ENCODE peak calls at places on chromosomes 12 and 14, in seven cellular contexts. One of them, this sample, is unnamed.

GRCh38 chr12:53791735-53792326 is 40.1 kb upstream of the CISTR start:
- DNase-seq in GM23248: peak; percentile 28
- DNase-seq in PC-3: peak; percentile 37
- DNase-seq in fibroblast of lung: no peak
- DNase-seq in HCT116: peak; percentile 38
- DNase-seq in astrocyte: no peak
- DNase-seq in GM23338: peak; percentile 80
- DNase-seq in this sample: peak; percentile 26

GRCh38 chr14:26319139-26319864 is 278.5 kb downstream of the NOVA1 start:
- DNase-seq in GM23248: no peak
- DNase-seq in PC-3: peak; percentile 64
- DNase-seq in fibroblast of lung: no peak
- DNase-seq in HCT116: no peak
- DNase-seq in astrocyte: no peak
- DNase-seq in GM23338: no peak
- DNase-seq in this sample: no peak

GRCh38 chr12:20885552-20885951 is 75.0 kb downstream of the SLCO1B3 start:
- DNase-seq in GM23248: no peak
- DNase-seq in PC-3: no peak
- DNase-seq in fibroblast of lung: no peak
- DNase-seq in HCT116: no peak
- DNase-seq in astrocyte: no peak
- DNase-seq in GM23338: no peak
- DNase-seq in this sample: no peak

GRCh38 chr12:95385246-95385645 is 88.7 kb upstream of the METAP2 start:
- DNase-seq in GM23248: peak; percentile 57
- DNase-seq in PC-3: no peak
- DNase-seq in fibroblast of lung: peak; percentile 67
- DNase-seq in HCT116: no peak
- DNase-seq in astrocyte: peak; percentile 30
- DNase-seq in GM23338: peak; percentile 12
- DNase-seq in this sample: peak; percentile 14

GRCh38 chr14:90508073-90508472 is 111.2 kb downstream of the CALM1 start:
- DNase-seq in GM23248: no peak
- DNase-seq in PC-3: no peak
- DNase-seq in fibroblast of lung: no peak
- DNase-seq in HCT116: no peak
- DNase-seq in astrocyte: no peak
- DNase-seq in GM23338: no peak
- DNase-seq in this sample: no peak

GRCh38 chr12:121417847-121418246 is 17.9 kb downstream of the RNF34 start:
- DNase-seq in GM23248: no peak
- DNase-seq in PC-3: no peak
- DNase-seq in fibroblast of lung: no peak
- DNase-seq in HCT116: no peak
- DNase-seq in astrocyte: no peak
- DNase-seq in GM23338: no peak
- DNase-seq in this sample: no peak

GRCh38 chr14:49621114-49621881 is 699 bp downstream of the MGAT2 start:
- DNase-seq in GM23248: peak; percentile 76
- DNase-seq in PC-3: peak; percentile 43
- DNase-seq in fibroblast of lung: peak; percentile 59
- DNase-seq in HCT116: no peak
- DNase-seq in astrocyte: peak; percentile 35
- DNase-seq in GM23338: peak; percentile 76
- DNase-seq in this sample: no peak

GRCh38 chr14:54498095-54498531 is 9.3 kb upstream of the GMFB start:
- DNase-seq in GM23248: no peak
- DNase-seq in PC-3: no peak
- DNase-seq in fibroblast of lung: no peak
- DNase-seq in HCT116: no peak
- DNase-seq in astrocyte: no peak
- DNase-seq in GM23338: no peak
- DNase-seq in this sample: no peak

GRCh38 chr12:123293178-123293760 is 21.6 kb upstream of the CDK2AP1 start:
- DNase-seq in GM23248: no peak
- DNase-seq in PC-3: no peak
- DNase-seq in fibroblast of lung: no peak
- DNase-seq in HCT116: no peak
- DNase-seq in astrocyte: no peak
- DNase-seq in GM23338: no peak
- DNase-seq in this sample: no peak

GRCh38 chr12:2997989-2998670 is 38.9 kb downstream of the TEAD4 start:
- DNase-seq in GM23248: peak; percentile 55
- DNase-seq in PC-3: no peak
- DNase-seq in fibroblast of lung: no peak
- DNase-seq in HCT116: no peak
- DNase-seq in astrocyte: peak; percentile 12
- DNase-seq in GM23338: peak; percentile 17
- DNase-seq in this sample: no peak

GRCh38 chr12:31339831-31340622 is 14.1 kb upstream of the SINHCAF start:
- DNase-seq in GM23248: no peak
- DNase-seq in PC-3: peak; percentile 56
- DNase-seq in fibroblast of lung: no peak
- DNase-seq in HCT116: no peak
- DNase-seq in astrocyte: no peak
- DNase-seq in GM23338: peak; percentile 87
- DNase-seq in this sample: no peak

GRCh38 chr14:21026251-21026987 is 1.6 kb upstream of the NDRG2 start:
- DNase-seq in GM23248: no peak
- DNase-seq in PC-3: no peak
- DNase-seq in fibroblast of lung: no peak
- DNase-seq in HCT116: no peak
- DNase-seq in astrocyte: no peak
- DNase-seq in GM23338: peak; percentile 42
- DNase-seq in this sample: no peak

GRCh38 chr12:89319606-89320005 is 32.7 kb downstream of the DUSP6 start:
- DNase-seq in GM23248: no peak
- DNase-seq in PC-3: no peak
- DNase-seq in fibroblast of lung: no peak
- DNase-seq in HCT116: no peak
- DNase-seq in astrocyte: no peak
- DNase-seq in GM23338: no peak
- DNase-seq in this sample: no peak

GRCh38 chr14:75518625-75519024 is 3.6 kb upstream of the BATF start:
- DNase-seq in GM23248: peak; percentile 20
- DNase-seq in PC-3: peak; percentile 41
- DNase-seq in fibroblast of lung: peak; percentile 27
- DNase-seq in HCT116: peak; percentile 12
- DNase-seq in astrocyte: no peak
- DNase-seq in GM23338: peak; percentile 91
- DNase-seq in this sample: no peak

GRCh38 chr12:5201554-5202243 is 158.0 kb downstream of the KCNA5 start:
- DNase-seq in GM23248: no peak
- DNase-seq in PC-3: peak; percentile 2
- DNase-seq in fibroblast of lung: peak; percentile 76
- DNase-seq in HCT116: no peak
- DNase-seq in astrocyte: peak; percentile 23
- DNase-seq in GM23338: peak; percentile 71
- DNase-seq in this sample: no peak

GRCh38 chr14:99515301-99516155 is 34.3 kb downstream of the CCNK start:
- DNase-seq in GM23248: no peak
- DNase-seq in PC-3: no peak
- DNase-seq in fibroblast of lung: no peak
- DNase-seq in HCT116: no peak
- DNase-seq in astrocyte: no peak
- DNase-seq in GM23338: no peak
- DNase-seq in this sample: no peak

GRCh38 chr12:127479256-127479655 is 787.7 kb upstream of the TMEM132C start:
- DNase-seq in GM23248: peak; percentile 27
- DNase-seq in PC-3: no peak
- DNase-seq in fibroblast of lung: no peak
- DNase-seq in HCT116: no peak
- DNase-seq in astrocyte: peak; percentile 84
- DNase-seq in GM23338: no peak
- DNase-seq in this sample: no peak

GRCh38 chr14:68970736-68971135 is 8.4 kb downstream of the ACTN1 start:
- DNase-seq in GM23248: no peak
- DNase-seq in PC-3: no peak
- DNase-seq in fibroblast of lung: no peak
- DNase-seq in HCT116: no peak
- DNase-seq in astrocyte: no peak
- DNase-seq in GM23338: no peak
- DNase-seq in this sample: no peak

GRCh38 chr12:64890873-64891468 is 66.5 kb downstream of the TBC1D30 start:
- DNase-seq in GM23248: peak; percentile 75
- DNase-seq in PC-3: peak; percentile 88
- DNase-seq in fibroblast of lung: peak; percentile 77
- DNase-seq in HCT116: peak; percentile 51
- DNase-seq in astrocyte: peak; percentile 32
- DNase-seq in GM23338: peak; percentile 87
- DNase-seq in this sample: peak; percentile 33

GRCh38 chr12:88166179-88166578 is 24.1 kb downstream of the TMTC3 start:
- DNase-seq in GM23248: no peak
- DNase-seq in PC-3: no peak
- DNase-seq in fibroblast of lung: no peak
- DNase-seq in HCT116: no peak
- DNase-seq in astrocyte: no peak
- DNase-seq in GM23338: no peak
- DNase-seq in this sample: no peak

GRCh38 chr14:32675433-32675832 is 263.2 kb upstream of the NPAS3 start:
- DNase-seq in GM23248: no peak
- DNase-seq in PC-3: no peak
- DNase-seq in fibroblast of lung: no peak
- DNase-seq in HCT116: no peak
- DNase-seq in astrocyte: no peak
- DNase-seq in GM23338: no peak
- DNase-seq in this sample: no peak

GRCh38 chr12:132204064-132204821 is 60.0 kb downstream of the NOC4L start:
- DNase-seq in GM23248: peak; percentile 67
- DNase-seq in PC-3: no peak
- DNase-seq in fibroblast of lung: no peak
- DNase-seq in HCT116: no peak
- DNase-seq in astrocyte: peak; percentile 7
- DNase-seq in GM23338: no peak
- DNase-seq in this sample: no peak
- TF ChIP-seq EZH2 in GM23248: no peak
- TF ChIP-seq EZH2 in PC-3: no peak
- TF ChIP-seq EZH2 in fibroblast of lung: no peak
- TF ChIP-seq EZH2 in HCT116: no peak
- TF ChIP-seq EZH2 in astrocyte: no peak
- TF ChIP-seq EZH2 in GM23338: no peak
- TF ChIP-seq EZH2 in this sample: no peak

GRCh38 chr14:102547067-102547466 is 37.5 kb upstream of the ANKRD9 start:
- DNase-seq in GM23248: no peak
- DNase-seq in PC-3: no peak
- DNase-seq in fibroblast of lung: no peak
- DNase-seq in HCT116: no peak
- DNase-seq in astrocyte: no peak
- DNase-seq in GM23338: no peak
- DNase-seq in this sample: no peak

GRCh38 chr14:102541771-102542170 is 32.2 kb upstream of the ANKRD9 start:
- DNase-seq in GM23248: no peak
- DNase-seq in PC-3: no peak
- DNase-seq in fibroblast of lung: no peak
- DNase-seq in HCT116: no peak
- DNase-seq in astrocyte: no peak
- DNase-seq in GM23338: no peak
- DNase-seq in this sample: no peak

GRCh38 chr14:102544034-102544744 is 34.6 kb upstream of the ANKRD9 start:
- DNase-seq in GM23248: peak; percentile 16
- DNase-seq in PC-3: peak; percentile 41
- DNase-seq in fibroblast of lung: no peak
- DNase-seq in HCT116: no peak
- DNase-seq in astrocyte: no peak
- DNase-seq in GM23338: peak; percentile 64
- DNase-seq in this sample: no peak

GRCh38 chr14:102545461-102546265 is 36.1 kb upstream of the ANKRD9 start:
- DNase-seq in GM23248: peak; percentile 48
- DNase-seq in PC-3: no peak
- DNase-seq in fibroblast of lung: peak; percentile 77
- DNase-seq in HCT116: no peak
- DNase-seq in astrocyte: no peak
- DNase-seq in GM23338: peak; percentile 85
- DNase-seq in this sample: no peak

DNA sequence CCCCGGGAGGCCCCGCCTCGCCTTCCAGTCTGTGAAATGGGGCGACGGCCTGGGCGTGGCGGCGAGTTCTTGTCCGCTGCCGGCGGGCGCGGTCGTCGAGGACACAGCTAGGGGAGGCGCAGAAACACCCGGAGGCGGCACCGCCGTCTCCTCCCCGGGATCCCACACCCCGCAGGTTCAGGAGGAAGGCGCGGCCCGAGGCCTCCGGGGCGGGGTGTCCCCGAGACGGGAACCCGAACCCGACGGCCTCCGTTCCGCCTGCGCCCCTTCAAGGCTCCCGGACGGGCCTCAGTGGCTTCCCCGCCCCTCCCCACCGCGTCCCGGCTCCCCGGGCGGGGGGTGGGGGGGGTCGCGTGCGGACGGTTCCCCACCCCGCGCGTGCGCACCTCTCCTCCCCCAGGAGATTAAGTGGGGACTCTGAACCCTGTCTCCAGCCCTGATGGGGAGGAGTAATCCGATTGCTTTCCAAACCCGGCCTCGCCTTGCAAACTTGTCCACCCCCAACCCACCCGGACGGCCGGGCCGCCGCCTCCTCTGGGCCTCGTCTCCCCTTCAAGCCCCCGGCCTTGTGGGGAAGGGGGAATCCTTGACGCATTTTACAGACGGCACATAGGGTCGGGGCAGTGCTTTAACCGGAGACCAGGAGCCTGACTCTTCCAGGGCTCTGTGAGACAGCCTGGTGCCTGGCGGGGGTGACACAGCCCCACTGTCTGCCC is 35.3 kb upstream of the ANKRD9 start:
- DNase-seq in GM23248: peak; percentile 16
- DNase-seq in PC-3: no peak
- DNase-seq in fibroblast of lung: no peak
- DNase-seq in HCT116: no peak
- DNase-seq in astrocyte: no peak
- DNase-seq in GM23338: peak; percentile 59
- DNase-seq in this sample: no peak
- H3K27ac ChIP-seq in GM23248: no peak overlapping the region
- H3K27ac ChIP-seq in PC-3: no peak overlapping the region
- H3K27ac ChIP-seq in fibroblast of lung: no peak overlapping the region
- H3K27ac ChIP-seq in HCT116: no peak overlapping the region
- H3K27ac ChIP-seq in astrocyte: no peak overlapping the region
- H3K27ac ChIP-seq in GM23338: no peak overlapping the region
- H3K27ac ChIP-seq in this sample: no peak overlapping the region

DNA sequence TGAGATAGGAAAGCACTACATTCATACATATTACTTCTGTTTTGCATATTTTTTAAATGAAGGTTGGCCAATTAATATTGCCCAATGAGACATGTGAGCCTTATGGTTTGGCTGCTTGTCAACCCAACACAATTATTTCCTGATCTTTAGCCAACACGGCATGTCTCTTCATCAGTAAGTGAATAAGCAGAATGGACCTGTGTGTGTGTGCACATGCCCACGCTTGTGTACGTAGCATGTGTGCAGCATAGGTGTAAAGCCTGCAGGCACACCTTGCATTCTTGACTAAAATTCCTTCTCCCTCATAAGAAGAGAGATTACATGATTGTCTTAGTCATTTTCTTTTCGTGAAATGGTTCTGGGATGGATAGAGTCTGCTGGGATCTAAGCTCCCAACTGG is 88.3 kb downstream of the STON2 start:
- DNase-seq in GM23248: peak; percentile 1
- DNase-seq in PC-3: no peak
- DNase-seq in fibroblast of lung: peak; percentile 25
- DNase-seq in HCT116: no peak
- DNase-seq in astrocyte: no peak
- DNase-seq in GM23338: no peak
- DNase-seq in this sample: peak; percentile 88
- H3K4me1 ChIP-seq in GM23248: no peaks in the 10 kb centered on the region
- H3K4me1 ChIP-seq in PC-3: no peaks in the 10 kb centered on the region
- H3K4me1 ChIP-seq in fibroblast of lung: no peaks in the 10 kb centered on the region
- H3K4me1 ChIP-seq in HCT116: no peaks in the 10 kb centered on the region
- H3K4me1 ChIP-seq in astrocyte: no peaks in the 10 kb centered on the region
- H3K4me1 ChIP-seq in GM23338: peaks cover 67% of the 10 kb centered on the region
- H3K4me1 ChIP-seq in this sample: peaks cover 59% of the 10 kb centered on the region

GRCh38 chr14:70821916-70822705 is 12.8 kb upstream of the MAP3K9 start:
- DNase-seq in GM23248: peak; percentile 87
- DNase-seq in PC-3: peak; percentile 41
- DNase-seq in fibroblast of lung: peak; percentile 28
- DNase-seq in HCT116: no peak
- DNase-seq in astrocyte: peak; percentile 54
- DNase-seq in GM23338: peak; percentile 77
- DNase-seq in this sample: peak; percentile 62
- TF ChIP-seq EZH2 in GM23248: no peak
- TF ChIP-seq EZH2 in PC-3: no peak
- TF ChIP-seq EZH2 in fibroblast of lung: no peak
- TF ChIP-seq EZH2 in HCT116: no peak
- TF ChIP-seq EZH2 in astrocyte: no peak
- TF ChIP-seq EZH2 in GM23338: no peak
- TF ChIP-seq EZH2 in this sample: no peak

This sample was measured in mammary epithelial cell.